ENCODE peak calls at places on chromosomes 11 and 22, in four cellular contexts. L is NT2/D1, P is H1, F is GM12878. S is an unnamed sample.
A peak's percentile ranks its signal among the peaks of the same experiment; 100 is the strongest.

GRCh38 chr11:30284836-30285235 is 38.1 kb upstream of the ARL14EP start:
- DNase-seq in L (no peak), F (no peak), P (no peak), S (no peak)

GRCh38 chr22:43147821-43148220 is 3.5 kb upstream of the TSPO start:
- DNase-seq in L (no peak), F (no peak), P (no peak), S (no peak)

GRCh38 chr11:66113132-66113856 is 43.2 kb downstream of the PACS1 start:
- DNase-seq in L (no peak), P (no peak), F (no peak), S (no peak)

GRCh38 chr22:24505337-24505736 is 10.2 kb downstream of the UPB1 start:
- DNase-seq in P (no peak), L (no peak), F (no peak), S (no peak)

GRCh38 chr22:20550851-20551744 is 43.7 kb downstream of the MED15 start:
- DNase-seq in F (peak; percentile 12), L (peak; percentile 77), P (no peak), S (no peak)

GRCh38 chr11:33670250-33671011 is 30.2 kb downstream of the C11orf91 start:
- DNase-seq in F (no peak), L (no peak), P (no peak), S (no peak)

GRCh38 chr11:69167130-69167915 is 11.6 kb downstream of the SMIM38 start:
- DNase-seq in F (no peak), P (no peak), L (no peak), S (no peak)

GRCh38 chr22:43330178-43331063 is 12.8 kb downstream of the SCUBE1 start:
- DNase-seq in F (no peak), L (no peak), P (no peak), S (no peak)

GRCh38 chr11:64086263-64086938 is 50.7 kb downstream of the FLRT1 start:
- DNase-seq in F (no peak), P (no peak), L (no peak), S (no peak)

GRCh38 chr22:16987822-16988221 is 20.2 kb downstream of the GAB4 start:
- DNase-seq in P (no peak), L (no peak), F (no peak), S (no peak)

GRCh38 chr11:76410771-76411423 is 29.8 kb downstream of the GVQW3 start:
- DNase-seq in F (no peak), P (peak; percentile 37), L (no peak), S (no peak)
- TF ChIP-seq SUZ12 in F (no peak), P (no peak), L (no peak), S (no peak)

GRCh38 chr11:96054870-96055705 is 131.2 kb upstream of the MTMR2 start:
- DNase-seq in F (no peak), P (no peak), L (peak; percentile 13), S (peak; percentile 22)

GRCh38 chr11:96055706-96056387 is 131.9 kb upstream of the MTMR2 start:
- DNase-seq in P (no peak), F (no peak), L (peak; percentile 15), S (no peak)

GRCh38 chr11:96050435-96051182 is 126.7 kb upstream of the MTMR2 start:
- DNase-seq in P (no peak), L (no peak), F (no peak), S (no peak)

GRCh38 chr11:96051820-96052219 is 127.9 kb upstream of the MTMR2 start:
- DNase-seq in P (no peak), F (peak; percentile 73), L (no peak), S (no peak)

DNA sequence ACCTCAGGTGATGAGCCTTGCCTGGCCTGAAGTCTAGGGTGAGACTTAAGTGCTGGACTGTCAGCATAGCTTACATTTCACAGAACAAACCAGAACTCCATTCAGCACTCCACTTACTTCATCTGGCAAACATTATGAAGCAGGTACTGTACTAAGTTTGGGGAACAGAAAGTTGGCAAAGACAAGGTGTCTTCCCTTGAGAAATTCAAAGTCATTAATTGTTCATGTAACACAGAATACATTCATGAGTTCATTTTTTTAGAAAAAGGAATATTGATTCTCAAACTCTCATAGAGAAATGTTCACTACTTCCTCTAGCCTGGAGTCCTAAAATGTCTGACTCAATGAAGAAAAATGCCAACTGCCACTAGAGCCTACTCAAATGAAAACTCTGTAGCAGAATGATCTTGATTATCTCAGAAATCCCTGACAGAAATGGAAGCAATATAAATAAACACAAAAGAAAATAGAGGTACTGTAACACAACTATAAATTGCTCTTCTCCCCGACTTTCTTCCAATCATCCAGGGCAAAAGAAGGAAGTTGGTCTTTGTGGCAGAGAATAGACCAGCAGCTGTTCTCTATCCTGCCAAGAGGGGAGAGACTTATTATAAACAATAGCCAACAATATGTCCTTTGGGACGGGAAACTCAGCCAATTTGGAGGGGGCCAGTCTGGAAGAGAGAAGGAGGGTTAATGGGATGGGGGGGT is 129.2 kb upstream of the MTMR2 start:
- DNase-seq in P (no peak), F (peak; percentile 53), L (no peak), S (no peak)
- TF ChIP-seq SUZ12 in P (no peak), F (no peak), L (no peak), S (no peak)

DNA sequence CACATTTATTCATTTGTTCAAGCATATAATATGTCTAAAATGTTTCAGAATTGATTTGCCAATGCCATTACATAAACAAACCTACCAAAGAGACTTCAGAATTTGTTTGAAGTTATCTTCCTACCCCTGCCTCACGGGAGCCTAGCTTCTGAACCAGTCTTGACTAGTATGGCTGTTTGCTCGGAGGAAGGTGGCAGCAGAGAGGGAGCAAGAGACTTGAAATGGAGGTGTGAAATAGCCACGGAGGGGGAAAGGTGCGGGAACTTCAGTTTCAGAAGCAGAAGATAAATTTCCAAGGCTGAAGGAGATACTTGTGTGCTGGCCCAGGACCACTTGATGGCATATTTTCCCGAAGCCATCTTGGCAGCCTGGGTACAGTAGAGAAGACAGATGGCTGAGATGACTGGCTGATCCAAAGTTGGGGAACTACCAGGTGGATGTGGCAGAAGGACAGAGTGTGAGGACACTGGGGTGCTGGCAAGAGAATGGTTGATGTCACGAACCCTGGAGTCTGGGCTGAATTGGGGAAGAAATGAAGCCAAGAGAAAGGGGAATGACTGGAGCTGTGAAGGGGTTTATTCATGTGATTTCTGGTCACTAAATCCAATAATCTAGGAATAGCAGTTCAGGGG is 14.0 kb upstream of the MTCH2 start:
- DNase-seq in F (no peak), L (no peak), P (no peak), S (no peak)
- TF ChIP-seq SUZ12 in F (no peak), L (no peak), P (no peak), S (no peak)

GRCh38 chr11:209275-210121 is 2.0 kb downstream of the RIC8A start:
- DNase-seq in P (no peak), L (no peak), F (no peak), S (no peak)
- TF ChIP-seq SUZ12 in P (no peak), L (no peak), F (no peak), S (no peak)

S was measured in HEK293T.